ENCODE peak calls at places on chromosomes 3 and 15, in four cellular contexts. One of them, this sample, is unnamed.

GRCh38 chr15:85019815-85020590 is 38.3 kb downstream of the PDE8A start:
- DNase-seq in A549: no peak
- DNase-seq in WTC11: no peak
- DNase-seq in HepG2: no peak
- DNase-seq in this sample: no peak

GRCh38 chr3:46576899-46577298 is 10.8 kb upstream of the LRRC2 start:
- DNase-seq in A549: no peak
- DNase-seq in WTC11: peak
- DNase-seq in HepG2: no peak
- DNase-seq in this sample: no peak

GRCh38 chr15:57060799-57061198 is 142.4 kb downstream of the TCF12 start:
- DNase-seq in A549: no peak
- DNase-seq in WTC11: no peak
- DNase-seq in HepG2: peak
- DNase-seq in this sample: no peak

GRCh38 chr15:78840661-78841060 is 29.4 kb upstream of the ADAMTS7 start:
- DNase-seq in A549: no peak
- DNase-seq in WTC11: no peak
- DNase-seq in HepG2: no peak
- DNase-seq in this sample: no peak

GRCh38 chr3:194139085-194139976 is 3.4 kb downstream of the HES1 start:
- DNase-seq in A549: no peak
- DNase-seq in WTC11: peak
- DNase-seq in HepG2: peak
- DNase-seq in this sample: peak

GRCh38 chr15:72289597-72290325 is 17.4 kb upstream of the PARP6 start:
- DNase-seq in A549: no peak
- DNase-seq in WTC11: no peak
- DNase-seq in HepG2: no peak
- DNase-seq in this sample: no peak

GRCh38 chr3:188631291-188632010 is 477.5 kb downstream of the LPP start:
- DNase-seq in A549: no peak
- DNase-seq in WTC11: no peak
- DNase-seq in HepG2: peak
- DNase-seq in this sample: no peak

GRCh38 chr3:159832024-159832423 is 156.6 kb upstream of the IL12A start:
- DNase-seq in A549: no peak
- DNase-seq in WTC11: no peak
- DNase-seq in HepG2: no peak
- DNase-seq in this sample: no peak

GRCh38 chr15:65940618-65940909 is 71.3 kb downstream of the RAB11A start:
- DNase-seq in A549: peak
- DNase-seq in WTC11: no peak
- DNase-seq in HepG2: no peak
- DNase-seq in this sample: peak

GRCh38 chr3:140467104-140467577 is 210.7 kb upstream of the TRIM42 start:
- DNase-seq in A549: peak
- DNase-seq in WTC11: no peak
- DNase-seq in HepG2: peak
- DNase-seq in this sample: no peak

GRCh38 chr15:69876030-69876429 is 221.7 kb downstream of the TLE3 start:
- DNase-seq in A549: no peak
- DNase-seq in WTC11: no peak
- DNase-seq in HepG2: no peak
- DNase-seq in this sample: peak

GRCh38 chr3:172675371-172676193 is 35.3 kb downstream of the NCEH1 start:
- DNase-seq in A549: no peak
- DNase-seq in WTC11: no peak
- DNase-seq in HepG2: peak
- DNase-seq in this sample: peak

GRCh38 chr3:139940622-139941021 is 5.6 kb downstream of the CLSTN2 start:
- DNase-seq in A549: no peak
- DNase-seq in WTC11: no peak
- DNase-seq in HepG2: peak
- DNase-seq in this sample: no peak

GRCh38 chr15:48145923-48146322 is 25.1 kb downstream of the SLC24A5 start:
- DNase-seq in A549: no peak
- DNase-seq in WTC11: no peak
- DNase-seq in HepG2: no peak
- DNase-seq in this sample: no peak

GRCh38 chr3:185540705-185541104 is 11.7 kb downstream of the LIPH start:
- DNase-seq in A549: no peak
- DNase-seq in WTC11: no peak
- DNase-seq in HepG2: no peak
- DNase-seq in this sample: no peak

GRCh38 chr15:63833246-63833696 is 477 bp downstream of the HERC1 start:
- DNase-seq in A549: peak
- DNase-seq in WTC11: peak
- DNase-seq in HepG2: no peak
- DNase-seq in this sample: peak

GRCh38 chr15:58111718-58112104 is 26.5 kb upstream of the AQP9 start:
- DNase-seq in A549: no peak
- DNase-seq in WTC11: no peak
- DNase-seq in HepG2: no peak
- DNase-seq in this sample: peak

GRCh38 chr3:149366031-149366430 is 11.4 kb downstream of the TM4SF1 start:
- DNase-seq in A549: no peak
- DNase-seq in WTC11: no peak
- DNase-seq in HepG2: no peak
- DNase-seq in this sample: no peak

GRCh38 chr15:50979041-50979440 is 70.6 kb downstream of the AP4E1 start:
- DNase-seq in A549: no peak
- DNase-seq in WTC11: no peak
- DNase-seq in HepG2: no peak
- DNase-seq in this sample: no peak

GRCh38 chr3:53812434-53812833 is 33.8 kb downstream of the CHDH start:
- DNase-seq in A549: no peak
- DNase-seq in WTC11: no peak
- DNase-seq in HepG2: no peak
- DNase-seq in this sample: no peak

GRCh38 chr3:173411288-173412064 is 13.9 kb downstream of the NLGN1 start:
- DNase-seq in A549: no peak
- DNase-seq in WTC11: no peak
- DNase-seq in HepG2: peak
- DNase-seq in this sample: no peak

GRCh38 chr3:158167737-158168469 is 58.0 kb downstream of the RSRC1 start:
- DNase-seq in A549: peak
- DNase-seq in WTC11: no peak
- DNase-seq in HepG2: peak
- DNase-seq in this sample: peak

GRCh38 chr3:196694202-196694638 is 17.8 kb downstream of the CEP19 start:
- DNase-seq in A549: peak
- DNase-seq in WTC11: no peak
- DNase-seq in HepG2: no peak
- DNase-seq in this sample: no peak

GRCh38 chr15:78836333-78836732 is 25.1 kb upstream of the ADAMTS7 start:
- DNase-seq in A549: no peak
- DNase-seq in WTC11: no peak
- DNase-seq in HepG2: no peak
- DNase-seq in this sample: no peak

GRCh38 chr15:89666147-89666857 is 11.0 kb upstream of the KIF7 start:
- DNase-seq in A549: no peak
- DNase-seq in WTC11: no peak
- DNase-seq in HepG2: no peak
- DNase-seq in this sample: no peak

GRCh38 chr15:56806147-56806536 is 72.8 kb upstream of the ZNF280D start:
- DNase-seq in A549: no peak
- DNase-seq in WTC11: no peak
- DNase-seq in HepG2: no peak
- DNase-seq in this sample: no peak

GRCh38 chr3:123311201-123311600 is 109.5 kb downstream of the SEC22A start:
- DNase-seq in A549: no peak
- DNase-seq in WTC11: no peak
- DNase-seq in HepG2: no peak
- DNase-seq in this sample: no peak

GRCh38 chr3:150414273-150414672 is 6.2 kb downstream of the TSC22D2 start:
- DNase-seq in A549: no peak
- DNase-seq in WTC11: no peak
- DNase-seq in HepG2: peak
- DNase-seq in this sample: peak

GRCh38 chr3:85255954-85256353 is 297.2 kb downstream of the CADM2 start:
- DNase-seq in A549: no peak
- DNase-seq in WTC11: no peak
- DNase-seq in HepG2: no peak
- DNase-seq in this sample: no peak

GRCh38 chr3:196351541-196351940 is 13.4 kb upstream of the TM4SF19 start:
- DNase-seq in A549: no peak
- DNase-seq in WTC11: no peak
- DNase-seq in HepG2: no peak
- DNase-seq in this sample: no peak

GRCh38 chr3:197002701-197003454 is 26.7 kb downstream of the MELTF start:
- DNase-seq in A549: peak
- DNase-seq in WTC11: peak
- DNase-seq in HepG2: peak
- DNase-seq in this sample: peak

GRCh38 chr3:171018151-171018935 is 8.2 kb downstream of the SLC2A2 start:
- DNase-seq in A549: no peak
- DNase-seq in WTC11: peak
- DNase-seq in HepG2: no peak
- DNase-seq in this sample: no peak

DNA sequence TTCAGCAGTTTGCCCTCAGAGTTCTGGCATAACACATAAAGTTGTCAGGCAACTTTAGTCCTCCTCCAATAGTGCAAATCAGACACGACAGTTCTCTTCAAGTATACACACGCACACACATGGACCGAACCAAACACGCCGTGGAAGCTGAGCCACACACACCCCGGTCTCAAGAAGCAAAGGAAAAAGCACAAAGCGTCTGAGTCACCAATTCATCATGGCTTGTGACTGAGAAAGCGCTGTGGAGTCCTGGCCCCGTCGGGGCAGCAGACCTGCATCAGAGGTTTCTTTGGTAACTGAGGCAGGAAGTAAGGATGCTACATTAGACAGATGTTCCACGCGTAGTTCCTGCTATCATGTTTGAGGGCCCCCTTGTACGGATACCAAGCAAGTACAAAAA is 85.7 kb downstream of the VGLL4 start:
- DNase-seq in A549: no peak
- DNase-seq in WTC11: no peak
- DNase-seq in HepG2: no peak
- DNase-seq in this sample: no peak
- TF ChIP-seq HMGXB4 in A549: no peak
- TF ChIP-seq HMGXB4 in WTC11: no peak
- TF ChIP-seq HMGXB4 in HepG2: no peak
- TF ChIP-seq HMGXB4 in this sample: no peak

DNA sequence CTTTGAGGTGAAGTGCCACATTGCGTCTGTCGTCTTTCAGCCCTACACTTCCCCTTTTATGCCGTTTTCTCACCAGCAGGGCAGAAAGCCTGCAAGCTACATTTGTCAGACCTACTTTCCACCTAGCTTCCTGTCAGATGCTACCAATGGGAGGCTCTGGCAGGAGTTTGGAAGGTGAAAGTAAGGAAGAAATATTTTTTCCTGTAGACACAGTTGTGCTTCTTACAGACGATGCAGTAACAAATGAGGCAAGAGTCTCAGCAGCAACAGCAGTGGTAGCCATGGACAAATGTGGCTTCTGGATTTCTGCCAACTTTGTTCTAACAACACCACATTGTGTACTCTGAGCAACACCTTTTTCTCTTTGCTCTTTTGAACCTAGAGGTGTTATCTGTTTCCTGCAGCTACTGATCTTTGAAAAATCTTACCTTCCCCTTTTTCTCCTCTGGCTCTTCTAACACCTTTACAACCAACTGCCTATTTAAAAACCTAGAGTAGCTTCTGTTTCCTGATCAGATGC is 70.6 kb upstream of the STT3B start:
- DNase-seq in A549: no peak
- DNase-seq in WTC11: no peak
- DNase-seq in HepG2: peak
- DNase-seq in this sample: peak
- TF ChIP-seq HMGXB4 in A549: no peak
- TF ChIP-seq HMGXB4 in WTC11: no peak
- TF ChIP-seq HMGXB4 in HepG2: no peak
- TF ChIP-seq HMGXB4 in this sample: no peak

GRCh38 chr15:76108021-76108723 is 48.4 kb downstream of the TMEM266 start:
- DNase-seq in A549: no peak
- DNase-seq in WTC11: no peak
- DNase-seq in HepG2: no peak
- DNase-seq in this sample: no peak
- TF ChIP-seq HMGXB4 in A549: no peak
- TF ChIP-seq HMGXB4 in WTC11: no peak
- TF ChIP-seq HMGXB4 in HepG2: no peak
- TF ChIP-seq HMGXB4 in this sample: no peak

GRCh38 chr3:9397911-9398714 is 698 bp downstream of the SETD5 start:
- DNase-seq in A549: no peak
- DNase-seq in WTC11: peak
- DNase-seq in HepG2: peak
- DNase-seq in this sample: peak
- TF ChIP-seq HMGXB4 in A549: peak
- TF ChIP-seq HMGXB4 in WTC11: no peak
- TF ChIP-seq HMGXB4 in HepG2: peak
- TF ChIP-seq HMGXB4 in this sample: peak

GRCh38 chr3:126114406-126115386 is 30.8 kb upstream of the SLC41A3 start:
- DNase-seq in A549: no peak
- DNase-seq in WTC11: no peak
- DNase-seq in HepG2: no peak
- DNase-seq in this sample: no peak
- TF ChIP-seq HMGXB4 in A549: no peak
- TF ChIP-seq HMGXB4 in WTC11: no peak
- TF ChIP-seq HMGXB4 in HepG2: no peak
- TF ChIP-seq HMGXB4 in this sample: no peak

DNA sequence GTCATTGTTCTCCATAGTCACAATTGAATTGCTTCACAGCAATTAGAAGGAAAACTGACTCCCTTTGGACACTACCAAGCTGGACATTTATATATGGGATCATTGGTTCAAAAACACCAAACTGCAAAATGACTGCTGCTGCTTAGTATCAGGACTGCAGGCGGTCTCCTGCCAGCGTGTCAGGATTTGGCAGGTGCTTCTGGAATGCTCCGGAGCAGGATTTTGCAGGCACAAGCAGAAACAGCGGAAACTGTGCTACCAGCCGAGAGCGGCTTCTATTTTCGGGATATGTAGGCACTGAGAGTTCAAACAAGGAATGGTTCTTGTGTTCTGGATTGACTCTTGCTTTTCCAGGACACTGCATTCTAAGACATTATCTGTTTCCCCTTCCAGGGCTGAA is 95.5 kb downstream of the SSR3 start:
- DNase-seq in A549: no peak
- DNase-seq in WTC11: no peak
- DNase-seq in HepG2: no peak
- DNase-seq in this sample: no peak
- TF ChIP-seq HMGXB4 in A549: no peak
- TF ChIP-seq HMGXB4 in WTC11: no peak
- TF ChIP-seq HMGXB4 in HepG2: no peak
- TF ChIP-seq HMGXB4 in this sample: no peak

DNA sequence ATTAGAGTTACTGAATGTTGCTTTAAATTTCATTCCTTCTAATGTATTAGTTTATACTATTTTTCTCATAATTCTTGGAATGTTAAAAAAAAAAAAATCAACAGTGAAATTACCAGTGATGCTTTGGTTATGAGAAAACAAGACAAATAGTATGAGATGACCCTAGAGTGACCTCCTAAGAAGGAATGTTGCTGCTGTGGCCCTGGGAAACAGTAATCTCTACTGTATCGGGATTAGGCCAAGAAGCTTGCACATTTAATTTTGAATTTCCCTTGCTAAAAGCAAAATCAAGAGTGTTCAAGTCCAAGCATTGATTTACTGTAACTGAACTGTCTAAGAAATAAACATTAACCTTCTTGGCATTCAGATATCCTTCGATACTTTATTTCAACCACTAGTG is 18.1 kb downstream of the TOPBP1 start:
- DNase-seq in A549: no peak
- DNase-seq in WTC11: no peak
- DNase-seq in HepG2: no peak
- DNase-seq in this sample: no peak
- TF ChIP-seq HMGXB4 in A549: no peak
- TF ChIP-seq HMGXB4 in WTC11: no peak
- TF ChIP-seq HMGXB4 in HepG2: no peak
- TF ChIP-seq HMGXB4 in this sample: no peak

This sample was measured in K562.